ENCODE peak calls at places on chromosome 5, in five cellular contexts. T, G, O, E and J are unnamed samples.

GRCh38 chr5:72693001-72693442 is 123.4 kb upstream of the TNPO1 start:
- DNase-seq in T (no peak), E (no peak), G (peak), O (no peak), J (no peak)

GRCh38 chr5:82004511-82004910 is 32.7 kb downstream of the ATG10 start:
- DNase-seq in E (no peak), G (peak), O (no peak), T (no peak), J (no peak)

GRCh38 chr5:33317271-33317670 is 123.5 kb upstream of the TARS1 start:
- DNase-seq in G (peak), T (no peak), O (no peak), E (no peak), J (no peak)

GRCh38 chr5:113692466-113693204 is 179.1 kb downstream of the YTHDC2 start:
- DNase-seq in T (no peak), E (no peak), O (no peak), G (no peak), J (no peak)

GRCh38 chr5:42555797-42556196 is 132.6 kb downstream of the GHR start:
- DNase-seq in E (no peak), G (no peak), T (no peak), O (no peak), J (no peak)

GRCh38 chr5:135827965-135828792 is 6.3 kb upstream of the SLC25A48 start:
- DNase-seq in E (no peak), T (no peak), O (no peak), G (no peak), J (no peak)

GRCh38 chr5:154288145-154288544 is 97.6 kb downstream of the GALNT10 start:
- DNase-seq in E (no peak), O (no peak), T (peak), G (peak), J (peak)

GRCh38 chr5:6581559-6582426 is 51.1 kb downstream of the NSUN2 start:
- DNase-seq in E (no peak), G (no peak), T (no peak), O (no peak), J (peak)

GRCh38 chr5:117788596-117788995 is 1199.8 kb downstream of the DTWD2 start:
- DNase-seq in E (no peak), T (no peak), O (peak), G (no peak), J (no peak)

GRCh38 chr5:66284588-66285342 is 140.7 kb downstream of the SREK1 start:
- DNase-seq in T (no peak), O (no peak), E (no peak), G (no peak), J (no peak)

GRCh38 chr5:163473613-163474243 is 13.3 kb downstream of the HMMR start:
- DNase-seq in E (no peak), T (no peak), G (peak), O (peak), J (no peak)

GRCh38 chr5:116859666-116860320 is 285.2 kb upstream of the SEMA6A start:
- DNase-seq in O (no peak), E (no peak), T (no peak), G (no peak), J (no peak)

GRCh38 chr5:44644628-44645027 is 164.1 kb upstream of the MRPS30 start:
- DNase-seq in T (no peak), E (no peak), G (no peak), O (no peak), J (no peak)

GRCh38 chr5:172901788-172902496 is 57.3 kb upstream of the RPL26L1 start:
- DNase-seq in T (no peak), G (peak), E (no peak), O (no peak), J (peak)

GRCh38 chr5:96354237-96354636 is 78.8 kb downstream of the PCSK1 start:
- DNase-seq in E (no peak), G (no peak), T (no peak), O (no peak), J (no peak)

DNA sequence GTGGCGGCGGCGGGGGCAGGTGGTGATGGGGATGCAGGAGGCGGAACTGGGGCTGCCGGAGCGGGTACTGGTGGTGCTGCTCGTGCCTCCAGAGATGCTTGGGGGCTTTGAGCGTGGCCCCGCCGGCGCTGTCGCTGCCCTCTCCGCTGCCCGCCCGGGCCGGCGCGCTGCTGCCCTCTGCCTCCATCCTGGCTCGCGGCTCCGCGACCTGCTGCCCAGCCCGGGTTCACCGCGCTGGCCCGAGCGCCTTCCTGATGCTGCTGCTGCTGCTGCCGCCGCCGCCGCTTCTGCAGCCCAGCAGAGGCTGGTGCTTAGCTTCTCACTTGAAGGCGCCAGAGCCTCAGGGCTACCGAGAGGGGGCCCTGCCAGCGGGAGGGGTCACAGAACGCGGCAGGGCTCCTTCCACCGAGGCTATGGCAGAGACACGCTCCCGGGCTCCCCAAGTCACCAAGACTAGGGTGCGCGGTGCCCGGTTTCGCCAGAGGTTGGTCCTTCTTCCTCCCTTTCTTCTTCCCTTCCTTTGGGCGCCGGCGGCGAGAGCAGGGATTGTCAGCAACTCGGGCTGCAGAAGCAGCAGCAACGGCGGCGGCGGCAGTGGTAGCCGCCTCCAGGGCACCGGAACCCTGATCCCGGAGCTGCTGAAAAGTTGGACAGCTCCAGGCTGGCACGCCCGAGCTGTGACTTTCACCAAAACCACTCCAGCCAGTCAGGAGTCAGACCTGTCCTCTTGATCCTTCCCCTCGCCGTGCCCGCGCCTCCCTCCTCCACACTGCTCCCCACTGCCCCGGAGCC is at the start of gene PDE4D:
- DNase-seq in G (peak), E (peak), O (no peak), T (peak), J (peak)
- H3K4me3 ChIP-seq in G (no peak), E (no peak), O (peak), T (peak), J (peak)

DNA sequence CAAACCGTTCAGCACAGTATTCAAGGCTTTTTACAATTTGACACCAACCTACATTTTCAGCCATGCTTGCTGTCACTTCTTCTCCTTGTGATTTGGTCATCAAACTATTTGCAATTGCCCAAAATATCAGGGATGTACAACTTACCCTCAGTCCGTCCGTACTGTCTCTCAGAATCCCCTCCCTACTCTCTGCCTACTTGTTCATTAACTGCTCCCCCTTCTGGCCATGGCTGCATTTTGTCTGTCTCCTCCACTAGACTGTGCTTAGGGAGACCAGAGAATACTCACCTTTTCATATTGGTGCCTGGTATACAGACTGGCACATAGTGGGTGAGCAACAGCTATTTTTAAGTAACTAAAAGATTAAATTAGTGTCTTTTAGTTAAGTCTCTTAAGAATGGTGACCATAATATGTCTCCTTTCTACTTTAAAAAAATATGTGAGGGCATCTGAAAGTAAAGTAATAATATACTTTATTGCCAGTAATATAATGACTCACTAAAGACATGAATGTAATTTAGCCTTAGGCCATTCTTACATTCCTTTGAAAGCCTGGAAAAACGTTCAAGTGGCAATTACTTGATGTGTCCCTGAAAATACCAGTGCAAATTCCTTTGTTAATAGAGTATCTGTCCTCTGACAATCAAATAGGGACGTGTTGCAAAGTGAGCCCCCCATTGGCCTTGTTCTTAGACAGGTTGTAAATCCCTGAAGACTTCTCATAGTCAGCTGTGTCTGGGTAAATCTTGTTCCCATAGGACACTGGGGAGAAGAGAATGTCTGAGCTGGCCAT is 27.8 kb downstream of the PRLR start:
- DNase-seq in O (no peak), T (peak), E (no peak), G (peak), J (peak)
- TF ChIP-seq CTCF in O (peak), T (peak), E (peak), G (peak), J (peak)

GRCh38 chr5:24643880-24644279 is 898 bp downstream of the CDH10 start:
- DNase-seq in O (no peak), G (no peak), E (no peak), T (no peak), J (no peak)
- H3K4me3 ChIP-seq in O (no peak), G (no peak), E (no peak), T (no peak), J (no peak)

DNA sequence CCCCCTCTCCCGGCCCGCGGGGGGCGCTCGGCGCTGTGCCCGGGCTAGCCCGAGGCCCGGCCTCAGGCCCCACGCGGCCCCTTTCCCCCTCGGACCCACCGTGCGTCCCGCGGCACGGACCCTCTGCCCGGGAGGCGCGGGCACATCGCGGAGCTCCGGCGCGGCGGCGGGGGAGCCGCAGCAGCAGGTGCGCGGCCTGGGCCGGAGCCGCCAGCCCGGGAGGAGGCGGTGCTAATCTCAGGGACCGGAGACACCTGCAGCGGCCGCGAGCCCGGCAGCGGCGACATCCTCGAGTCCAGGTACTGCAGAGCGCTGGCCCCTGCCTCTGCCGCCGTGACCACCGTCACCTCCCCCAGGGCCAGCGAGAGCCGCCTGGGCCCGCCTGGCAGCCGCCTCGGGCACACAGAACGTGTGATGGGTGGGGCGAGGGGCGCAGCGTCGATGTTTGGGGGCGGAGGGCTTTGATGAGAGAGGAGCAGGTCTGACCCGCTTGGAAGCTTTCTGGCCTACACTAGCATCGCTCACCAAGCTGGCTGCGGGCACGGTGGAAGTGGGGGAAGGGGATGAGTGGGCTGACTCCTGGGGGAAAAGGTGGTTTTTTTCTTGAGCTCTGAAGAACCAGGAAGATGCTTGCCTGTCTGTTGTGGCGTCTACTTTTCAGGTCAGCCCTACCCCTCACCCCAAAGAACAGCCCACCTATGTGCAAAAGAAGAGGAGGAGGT is 524 bp downstream of the CYFIP2 start:
- DNase-seq in E (peak), T (peak), G (no peak), O (no peak), J (no peak)
- TF ChIP-seq CTCF in E (no peak), T (no peak), G (no peak), O (no peak), J (no peak)

GRCh38 chr5:148035676-148036075 is 28.1 kb upstream of the SPINK5 start:
- DNase-seq in G (no peak), E (no peak), T (no peak), O (no peak), J (no peak)
- H3K4me3 ChIP-seq in G (no peak), E (no peak), T (no peak), O (no peak), J (no peak)

GRCh38 chr5:124634820-124635323 is 111.6 kb downstream of the ZNF608 start:
- DNase-seq in T (no peak), O (no peak), G (peak), E (no peak), J (no peak)

GRCh38 chr5:124633209-124633608 is 113.2 kb downstream of the ZNF608 start:
- DNase-seq in G (no peak), T (no peak), O (no peak), E (no peak), J (no peak)

GRCh38 chr5:124630767-124631704 is 115.4 kb downstream of the ZNF608 start:
- DNase-seq in O (no peak), G (peak), E (peak), T (no peak), J (no peak)

GRCh38 chr5:124634228-124634819 is 112.1 kb downstream of the ZNF608 start:
- DNase-seq in O (no peak), T (no peak), E (no peak), G (peak), J (no peak)

GRCh38 chr5:124631874-124632550 is 114.4 kb downstream of the ZNF608 start:
- DNase-seq in G (peak), T (no peak), O (no peak), E (no peak), J (no peak)
- TF ChIP-seq CTCF in G (no peak), T (no peak), O (no peak), E (no peak), J (no peak)

DNA sequence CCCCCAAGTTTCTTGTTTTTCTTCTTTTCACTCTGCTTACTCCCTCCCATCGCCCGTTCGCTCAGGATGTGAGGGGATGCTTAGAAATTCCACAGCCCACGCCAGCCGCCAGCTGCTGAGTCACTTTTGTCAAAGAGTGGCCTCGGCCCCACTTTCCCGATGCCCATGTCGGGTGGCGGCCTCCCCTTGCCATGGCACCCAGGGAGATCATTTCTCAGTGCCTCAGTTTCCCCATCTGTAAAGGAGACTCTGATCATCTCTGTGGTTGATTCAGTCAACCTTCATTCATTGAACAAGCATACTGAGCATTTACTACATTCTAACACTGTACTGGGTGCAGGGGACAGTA is 362 bp upstream of the PDGFRB start:
- DNase-seq in G (no peak), E (no peak), T (no peak), O (no peak), J (no peak)
- H3K4me3 ChIP-seq in G (peak), E (peak), T (peak), O (no peak), J (peak)

DNA sequence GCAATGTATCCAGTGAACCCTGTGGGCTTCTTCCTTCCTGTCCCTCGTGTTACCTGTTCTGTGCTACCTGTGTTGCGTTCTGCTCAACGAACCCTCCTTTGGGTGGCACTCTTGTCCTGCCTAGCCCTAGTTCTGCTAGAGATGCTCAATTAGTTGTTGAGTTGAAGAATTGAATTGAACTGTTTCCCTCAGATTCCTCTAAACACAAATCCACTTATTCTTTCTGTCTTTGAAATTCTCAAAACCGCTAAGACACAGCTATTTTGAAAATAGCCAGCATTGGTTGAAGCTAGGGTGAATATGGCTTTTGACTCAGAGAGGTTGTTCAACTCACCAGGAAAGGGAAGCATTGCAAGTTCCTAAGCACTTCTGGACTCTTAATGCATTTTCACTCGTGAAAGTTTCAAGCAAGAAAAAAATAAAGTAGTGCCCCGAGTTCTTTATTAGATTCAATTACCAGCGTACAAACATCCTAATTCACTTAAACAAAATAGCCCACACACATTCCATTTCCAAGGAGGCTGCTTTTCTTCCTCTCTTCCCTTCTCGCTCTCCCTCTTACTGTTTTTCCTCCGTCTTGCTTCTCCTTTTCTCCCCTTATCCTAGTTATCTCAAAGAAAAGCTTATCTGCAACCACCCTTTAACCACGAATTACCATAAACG is 648 bp upstream of the ITGA1 start:
- DNase-seq in G (peak), T (peak), O (no peak), E (no peak), J (no peak)
- TF ChIP-seq CTCF in G (peak), T (peak), O (peak), E (peak), J (peak)

GRCh38 chr5:21672911-21673310 is 1180.2 kb downstream of the CDH12 start:
- DNase-seq in G (no peak), T (no peak), O (no peak), E (no peak), J (no peak)
- H3K4me3 ChIP-seq in G (no peak), T (no peak), O (no peak), E (no peak), J (no peak)